ENCODE peak calls at places on chromosomes 4 and X, in five cellular contexts. One of them, this sample, is unnamed. For H3K4me1, the result is how much of the 10 kb centered on the place peaks cover.

GRCh38 chr4:176641237-176641636 is 151.5 kb downstream of the VEGFC start:
- DNase-seq in Panc1: no peak
- DNase-seq in prostate gland: no peak
- DNase-seq in GM23338: no peak
- DNase-seq in GM12878: no peak
- DNase-seq in this sample: no peak

GRCh38 chr4:24126776-24127175 is 236.9 kb upstream of the PPARGC1A start:
- DNase-seq in prostate gland: no peak
- DNase-seq in GM23338: no peak
- DNase-seq in GM12878: no peak
- DNase-seq in Panc1: no peak
- DNase-seq in this sample: no peak

GRCh38 chrX:39725928-39726619 is 371.7 kb downstream of the BCOR start:
- DNase-seq in GM12878: no peak
- DNase-seq in GM23338: no peak
- DNase-seq in prostate gland: no peak
- DNase-seq in Panc1: no peak
- DNase-seq in this sample: no peak

GRCh38 chr4:52298444-52298843 is 247.3 kb downstream of the SPATA18 start:
- DNase-seq in prostate gland: no peak
- DNase-seq in GM12878: no peak
- DNase-seq in GM23338: no peak
- DNase-seq in Panc1: no peak
- DNase-seq in this sample: no peak

GRCh38 chr4:127778102-127778501 is 4.0 kb upstream of the HSPA4L start:
- DNase-seq in GM23338: no peak
- DNase-seq in Panc1: no peak
- DNase-seq in prostate gland: no peak
- DNase-seq in GM12878: no peak
- DNase-seq in this sample: no peak

GRCh38 chr4:4613641-4614286 is 71.9 kb upstream of the STX18 start:
- DNase-seq in prostate gland: no peak
- DNase-seq in GM23338: no peak
- DNase-seq in GM12878: no peak
- DNase-seq in Panc1: no peak
- DNase-seq in this sample: no peak

GRCh38 chr4:189092596-189092995 is 848.1 kb upstream of the FRG1 start:
- DNase-seq in Panc1: no peak
- DNase-seq in prostate gland: no peak
- DNase-seq in GM23338: peak
- DNase-seq in GM12878: no peak
- DNase-seq in this sample: no peak

GRCh38 chr4:124070688-124071484 is 641.6 kb downstream of the ANKRD50 start:
- DNase-seq in Panc1: no peak
- DNase-seq in GM12878: no peak
- DNase-seq in prostate gland: no peak
- DNase-seq in GM23338: no peak
- DNase-seq in this sample: no peak

GRCh38 chr4:185865901-185866328 is 53.9 kb upstream of the SORBS2 start:
- DNase-seq in prostate gland: peak
- DNase-seq in GM12878: no peak
- DNase-seq in Panc1: no peak
- DNase-seq in GM23338: peak
- DNase-seq in this sample: peak

GRCh38 chr4:185145572-185145971 is 2.5 kb downstream of the SLC25A4 start:
- DNase-seq in Panc1: no peak
- DNase-seq in prostate gland: no peak
- DNase-seq in GM12878: no peak
- DNase-seq in GM23338: no peak
- DNase-seq in this sample: no peak

GRCh38 chrX:96841325-96841724 is 42.4 kb upstream of the RPA4 start:
- DNase-seq in Panc1: no peak
- DNase-seq in GM23338: no peak
- DNase-seq in prostate gland: no peak
- DNase-seq in GM12878: no peak
- DNase-seq in this sample: no peak

GRCh38 chr4:152921284-152921683 is 14.8 kb upstream of the FHDC1 start:
- DNase-seq in prostate gland: no peak
- DNase-seq in GM23338: no peak
- DNase-seq in GM12878: no peak
- DNase-seq in Panc1: no peak
- DNase-seq in this sample: no peak

GRCh38 chrX:53479295-53479694 is 45.1 kb upstream of the HSD17B10 start:
- DNase-seq in prostate gland: no peak
- DNase-seq in GM23338: peak
- DNase-seq in GM12878: no peak
- DNase-seq in Panc1: no peak
- DNase-seq in this sample: no peak

GRCh38 chr4:148007789-148008188 is 275.9 kb downstream of the ARHGAP10 start:
- DNase-seq in GM23338: no peak
- DNase-seq in GM12878: no peak
- DNase-seq in Panc1: no peak
- DNase-seq in prostate gland: no peak
- DNase-seq in this sample: no peak

GRCh38 chr4:108342325-108342986 is 173.7 kb upstream of the LEF1 start:
- DNase-seq in Panc1: no peak
- DNase-seq in prostate gland: no peak
- DNase-seq in GM12878: no peak
- DNase-seq in GM23338: no peak
- DNase-seq in this sample: no peak

GRCh38 chrX:74232859-74233258 is 71.1 kb upstream of the ZCCHC13 start:
- DNase-seq in Panc1: no peak
- DNase-seq in prostate gland: no peak
- DNase-seq in GM12878: no peak
- DNase-seq in GM23338: peak
- DNase-seq in this sample: no peak

GRCh38 chr4:23097251-23097650 is 404.5 kb downstream of the GBA3 start:
- DNase-seq in GM23338: no peak
- DNase-seq in prostate gland: no peak
- DNase-seq in Panc1: no peak
- DNase-seq in GM12878: no peak
- DNase-seq in this sample: no peak

GRCh38 chr4:187612211-187612780 is 383.3 kb upstream of the ZFP42 start:
- DNase-seq in Panc1: no peak
- DNase-seq in GM23338: no peak
- DNase-seq in prostate gland: no peak
- DNase-seq in GM12878: no peak
- DNase-seq in this sample: no peak

GRCh38 chr4:105805501-105806120 is 89.7 kb upstream of the NPNT start:
- DNase-seq in prostate gland: no peak
- DNase-seq in Panc1: no peak
- DNase-seq in GM23338: no peak
- DNase-seq in GM12878: no peak
- DNase-seq in this sample: no peak

GRCh38 chrX:22969416-22969815 is 30.3 kb upstream of the DDX53 start:
- DNase-seq in GM23338: no peak
- DNase-seq in GM12878: no peak
- DNase-seq in Panc1: no peak
- DNase-seq in prostate gland: no peak
- DNase-seq in this sample: no peak

GRCh38 chrX:138849521-138849920 is 138.0 kb upstream of the FGF13 start:
- DNase-seq in GM23338: no peak
- DNase-seq in prostate gland: no peak
- DNase-seq in Panc1: no peak
- DNase-seq in GM12878: no peak
- DNase-seq in this sample: no peak

GRCh38 chrX:143081231-143081630 is 55.5 kb downstream of the SPANXN4 start:
- DNase-seq in GM12878: no peak
- DNase-seq in prostate gland: no peak
- DNase-seq in Panc1: no peak
- DNase-seq in GM23338: no peak
- DNase-seq in this sample: no peak

GRCh38 chr4:48345542-48345941 is 4.2 kb downstream of the SLAIN2 start:
- DNase-seq in prostate gland: no peak
- DNase-seq in Panc1: no peak
- DNase-seq in GM23338: no peak
- DNase-seq in GM12878: no peak
- DNase-seq in this sample: no peak

GRCh38 chr4:139734875-139735380 is 69.3 kb downstream of the MGST2 start:
- DNase-seq in Panc1: no peak
- DNase-seq in GM23338: peak
- DNase-seq in prostate gland: peak
- DNase-seq in GM12878: no peak
- DNase-seq in this sample: peak

GRCh38 chr4:139735381-139736256 is 70.0 kb downstream of the MGST2 start:
- DNase-seq in prostate gland: peak
- DNase-seq in GM12878: no peak
- DNase-seq in GM23338: peak
- DNase-seq in Panc1: no peak
- DNase-seq in this sample: no peak

GRCh38 chr4:139736257-139736626 is 70.6 kb downstream of the MGST2 start:
- DNase-seq in prostate gland: no peak
- DNase-seq in GM12878: no peak
- DNase-seq in GM23338: peak
- DNase-seq in Panc1: no peak
- DNase-seq in this sample: no peak

GRCh38 chr4:139732991-139733555 is 67.5 kb downstream of the MGST2 start:
- DNase-seq in Panc1: no peak
- DNase-seq in GM23338: no peak
- DNase-seq in GM12878: no peak
- DNase-seq in prostate gland: no peak
- DNase-seq in this sample: no peak

DNA sequence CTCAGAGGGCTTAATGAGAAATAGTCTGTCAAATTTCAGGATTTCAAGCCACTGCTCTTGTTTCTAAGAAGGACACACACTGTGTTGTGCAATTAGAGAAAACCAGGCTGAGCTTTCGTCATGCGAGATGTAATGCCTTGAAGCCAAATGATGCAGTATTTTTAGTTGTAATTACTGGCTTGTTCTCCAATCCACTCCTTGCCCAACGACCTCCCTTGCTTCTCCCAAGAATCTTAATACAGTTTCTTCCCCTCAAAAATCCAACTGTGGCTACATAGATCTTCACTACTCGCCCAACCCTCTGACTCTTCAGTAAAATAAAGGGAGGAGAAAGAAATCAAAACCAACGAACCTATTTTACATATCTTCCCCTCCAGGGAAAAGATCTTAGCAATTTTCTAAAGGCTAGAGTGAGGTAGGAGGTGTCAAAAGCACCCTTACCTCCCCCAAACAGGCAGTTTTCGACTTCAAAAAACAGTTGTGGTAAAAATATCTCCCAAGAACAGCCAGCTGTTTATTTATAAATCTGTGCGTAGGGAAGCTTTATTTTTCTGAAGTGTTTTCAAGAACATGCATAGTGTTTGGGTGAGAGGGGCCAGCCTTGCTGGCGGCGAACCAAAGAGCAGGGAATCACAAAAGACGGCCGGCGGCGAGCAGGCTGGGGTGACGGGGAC is 68.7 kb downstream of the MGST2 start:
- DNase-seq in GM23338: no peak
- DNase-seq in Panc1: no peak
- DNase-seq in prostate gland: no peak
- DNase-seq in GM12878: no peak
- DNase-seq in this sample: no peak
- TF ChIP-seq POLR2AphosphoS5 in GM23338: no peak
- TF ChIP-seq POLR2AphosphoS5 in Panc1: no peak
- TF ChIP-seq POLR2AphosphoS5 in prostate gland: no peak
- TF ChIP-seq POLR2AphosphoS5 in GM12878: no peak
- TF ChIP-seq POLR2AphosphoS5 in this sample: peak

GRCh38 chr4:174096456-174096855 is 187.0 kb downstream of the FBXO8 start:
- DNase-seq in Panc1: no peak
- DNase-seq in GM23338: no peak
- DNase-seq in GM12878: no peak
- DNase-seq in prostate gland: no peak
- DNase-seq in this sample: no peak

GRCh38 chr4:174096999-174097398 is 186.5 kb downstream of the FBXO8 start:
- DNase-seq in GM23338: no peak
- DNase-seq in Panc1: no peak
- DNase-seq in prostate gland: no peak
- DNase-seq in GM12878: no peak
- DNase-seq in this sample: no peak

GRCh38 chr4:174086829-174087799 is 196.4 kb downstream of the FBXO8 start:
- DNase-seq in GM12878: no peak
- DNase-seq in Panc1: no peak
- DNase-seq in prostate gland: no peak
- DNase-seq in GM23338: no peak
- DNase-seq in this sample: no peak

GRCh38 chr4:174089711-174090110 is 193.8 kb downstream of the FBXO8 start:
- DNase-seq in Panc1: no peak
- DNase-seq in GM23338: no peak
- DNase-seq in prostate gland: no peak
- DNase-seq in GM12878: no peak
- DNase-seq in this sample: no peak

GRCh38 chr4:174091130-174091529 is 192.3 kb downstream of the FBXO8 start:
- DNase-seq in prostate gland: no peak
- DNase-seq in Panc1: no peak
- DNase-seq in GM23338: no peak
- DNase-seq in GM12878: no peak
- DNase-seq in this sample: no peak
- H3K4me1 ChIP-seq in prostate gland: under half
- H3K4me1 ChIP-seq in Panc1: under half
- H3K4me1 ChIP-seq in GM23338: under half
- H3K4me1 ChIP-seq in GM12878: under half
- H3K4me1 ChIP-seq in this sample: under half

GRCh38 chr4:21544410-21544809 is 404.2 kb downstream of the KCNIP4 start:
- DNase-seq in prostate gland: no peak
- DNase-seq in Panc1: no peak
- DNase-seq in GM12878: no peak
- DNase-seq in GM23338: peak
- DNase-seq in this sample: no peak

DNA sequence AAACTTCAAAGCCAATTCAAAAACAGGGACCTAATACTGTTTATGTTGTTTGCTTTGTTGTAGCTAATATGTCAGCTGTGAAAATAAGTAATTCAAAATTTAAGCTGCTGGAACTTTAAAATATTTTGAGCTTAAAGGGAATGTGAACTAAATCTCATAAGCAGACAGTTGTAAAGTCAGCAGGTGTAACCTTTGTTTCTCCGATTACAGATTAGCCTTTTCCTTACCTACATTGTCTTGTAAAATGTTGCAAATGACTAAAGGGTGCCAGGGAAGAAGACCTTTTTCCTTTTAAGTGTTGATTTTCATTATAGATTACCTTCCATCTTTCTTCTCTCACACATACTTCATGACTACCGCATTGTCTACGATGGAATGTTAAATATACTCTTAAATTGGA is 405.1 kb downstream of the KCNIP4 start:
- DNase-seq in GM12878: no peak
- DNase-seq in GM23338: peak
- DNase-seq in prostate gland: no peak
- DNase-seq in Panc1: no peak
- DNase-seq in this sample: no peak
- H3K4me3 ChIP-seq in GM12878: no peak
- H3K4me3 ChIP-seq in GM23338: peak
- H3K4me3 ChIP-seq in prostate gland: no peak
- H3K4me3 ChIP-seq in Panc1: no peak
- H3K4me3 ChIP-seq in this sample: no peak

GRCh38 chr4:168019921-168020320 is 72.4 kb upstream of the ANXA10 start:
- DNase-seq in Panc1: no peak
- DNase-seq in GM12878: no peak
- DNase-seq in GM23338: no peak
- DNase-seq in prostate gland: no peak
- DNase-seq in this sample: no peak
- TF ChIP-seq POLR2AphosphoS5 in Panc1: no peak
- TF ChIP-seq POLR2AphosphoS5 in GM12878: no peak
- TF ChIP-seq POLR2AphosphoS5 in GM23338: no peak
- TF ChIP-seq POLR2AphosphoS5 in prostate gland: no peak
- TF ChIP-seq POLR2AphosphoS5 in this sample: no peak